ENCODE peak calls at places on chromosome 15, in eight cellular contexts. T is RCC 7860, B is GM12891, M is EH, F is upper lobe of right lung, J is endodermal cell, E is iPS DF 19.7, U is lung. C is an unnamed sample.

GRCh38 chr15:31471731-31472430 is 145.2 kb downstream of the KLF13 start:
- DNase-seq in T (peak; percentile 56), B (no peak), M (peak; percentile 95), F (no peak), J (peak; percentile 9), E (no peak), U (no peak), C (peak; percentile 4)

GRCh38 chr15:42070276-42070965 is 23.9 kb downstream of the PLA2G4D start:
- DNase-seq in T (no peak), B (no peak), M (no peak), F (no peak), J (peak; percentile 34), E (no peak), U (no peak), C (no peak)

GRCh38 chr15:60526127-60526616 is 47.2 kb upstream of the ICE2 start:
- DNase-seq in T (no peak), B (no peak), M (no peak), F (no peak), J (no peak), E (no peak), U (no peak), C (no peak)

GRCh38 chr15:46751303-46751702 is 966.0 kb upstream of the SEMA6D start:
- DNase-seq in T (no peak), B (no peak), M (no peak), F (no peak), J (no peak), E (no peak), U (no peak), C (no peak)

GRCh38 chr15:60000113-60000823 is 3.8 kb upstream of the FOXB1 start:
- DNase-seq in T (no peak), B (no peak), M (no peak), F (no peak), J (peak; percentile 84), E (no peak), U (no peak), C (peak; percentile 70)

GRCh38 chr15:69526696-69527095 is 74.1 kb downstream of the RPLP1 start:
- DNase-seq in T (no peak), B (no peak), M (no peak), F (no peak), J (peak; percentile 27), E (no peak), U (no peak), C (peak; percentile 49)

GRCh38 chr15:40342421-40343313 is 1.9 kb upstream of the CCDC9B start:
- DNase-seq in T (peak; percentile 41), B (no peak), M (peak; percentile 62), F (no peak), J (no peak), E (no peak), U (no peak), C (no peak)

GRCh38 chr15:63050737-63051700 is 8.5 kb downstream of the TPM1 start:
- DNase-seq in T (peak; percentile 64), B (no peak), M (peak; percentile 88), F (no peak), J (no peak), E (no peak), U (no peak), C (no peak)

GRCh38 chr15:101440846-101441590 is 48.5 kb downstream of the PCSK6 start:
- DNase-seq in T (no peak), B (no peak), M (peak; percentile 7), F (no peak), J (peak; percentile 38), E (no peak), U (no peak), C (no peak)

GRCh38 chr15:66186049-66186825 is 67.3 kb downstream of the MEGF11 start:
- DNase-seq in T (no peak), B (no peak), M (peak; percentile 17), F (no peak), J (peak; percentile 41), E (no peak), U (no peak), C (no peak)

GRCh38 chr15:96410175-96411055 is 79.9 kb downstream of the NR2F2 start:
- DNase-seq in T (no peak), B (no peak), M (no peak), F (no peak), J (no peak), E (no peak), U (no peak), C (peak; percentile 47)

GRCh38 chr15:80203361-80203885 is 48.6 kb downstream of the CTXND1 start:
- DNase-seq in T (no peak), B (no peak), M (no peak), F (no peak), J (peak; percentile 63), E (no peak), U (no peak), C (peak; percentile 48)

GRCh38 chr15:70258369-70259029 is 160.8 kb upstream of the TLE3 start:
- DNase-seq in T (no peak), B (no peak), M (no peak), F (peak; percentile 82), J (no peak), E (no peak), U (no peak), C (peak; percentile 18)

GRCh38 chr15:68501616-68502015 is 69.7 kb upstream of the ITGA11 start:
- DNase-seq in T (no peak), B (no peak), M (no peak), F (no peak), J (no peak), E (no peak), U (no peak), C (no peak)

GRCh38 chr15:100997442-100997841 is 78.3 kb downstream of the LRRK1 start:
- DNase-seq in T (no peak), B (no peak), M (peak; percentile 88), F (no peak), J (no peak), E (no peak), U (no peak), C (no peak)

GRCh38 chr15:80367661-80368060 is 36.5 kb upstream of the ARNT2 start:
- DNase-seq in T (no peak), B (no peak), M (no peak), F (no peak), J (no peak), E (no peak), U (no peak), C (no peak)

GRCh38 chr15:58269455-58270414 is 131.6 kb downstream of the AQP9 start:
- DNase-seq in T (peak; percentile 64), B (no peak), M (peak; percentile 69), F (no peak), J (peak; percentile 76), E (peak; percentile 52), U (no peak), C (peak; percentile 53)

GRCh38 chr15:61441901-61442300 is 212.8 kb upstream of the RORA start:
- DNase-seq in T (no peak), B (no peak), M (no peak), F (no peak), J (no peak), E (no peak), U (no peak), C (no peak)

GRCh38 chr15:77446840-77447390 is 26.2 kb downstream of the HMG20A start:
- DNase-seq in T (no peak), B (no peak), M (no peak), F (no peak), J (no peak), E (no peak), U (no peak), C (no peak)

GRCh38 chr15:78364233-78364632 is 24.1 kb downstream of the CRABP1 start:
- DNase-seq in T (no peak), B (no peak), M (peak; percentile 35), F (no peak), J (no peak), E (no peak), U (no peak), C (no peak)

GRCh38 chr15:42352401-42352800 is 6.9 kb upstream of the CAPN3 start:
- DNase-seq in T (no peak), B (no peak), M (no peak), F (no peak), J (no peak), E (no peak), U (no peak), C (no peak)

GRCh38 chr15:63708141-63708772 is 111.1 kb downstream of the FBXL22 start:
- DNase-seq in T (no peak), B (no peak), M (no peak), F (no peak), J (no peak), E (no peak), U (no peak), C (no peak)

GRCh38 chr15:57220220-57220619 is 156.1 kb upstream of the CGNL1 start:
- DNase-seq in T (peak; percentile 62), B (no peak), M (peak; percentile 90), F (no peak), J (no peak), E (no peak), U (no peak), C (no peak)

GRCh38 chr15:39587910-39588530 is 7.1 kb downstream of the THBS1 start:
- DNase-seq in T (no peak), B (no peak), M (peak; percentile 76), F (no peak), J (no peak), E (no peak), U (no peak), C (no peak)

GRCh38 chr15:101277038-101277822 is at the start of gene SELENOS:
- DNase-seq in T (peak; percentile 53), B (peak; percentile 86), M (peak; percentile 91), F (peak; percentile 96), J (peak; percentile 94), E (no peak), U (peak; percentile 88), C (peak; percentile 98)